ENCODE peak calls at places on chromosome 7, in six cellular contexts. One of them, this sample, is unnamed.

GRCh38 chr7:69656890-69657289 is 58.6 kb downstream of the AUTS2 start:
- DNase-seq in lung: no peak
- DNase-seq in aorta: no peak
- DNase-seq in GM23338: no peak
- DNase-seq in heart right ventricle: peak; percentile 74
- DNase-seq in fibroblast of lung: peak; percentile 51
- DNase-seq in this sample: no peak

GRCh38 chr7:148809856-148810255 is 74.2 kb downstream of the EZH2 start:
- DNase-seq in lung: no peak
- DNase-seq in fibroblast of lung: no peak
- DNase-seq in aorta: no peak
- DNase-seq in GM23338: peak; percentile 44
- DNase-seq in heart right ventricle: no peak
- DNase-seq in this sample: no peak

GRCh38 chr7:94700926-94701554 is 45.1 kb upstream of the SGCE start:
- DNase-seq in lung: no peak
- DNase-seq in heart right ventricle: no peak
- DNase-seq in aorta: no peak
- DNase-seq in GM23338: no peak
- DNase-seq in fibroblast of lung: no peak
- DNase-seq in this sample: no peak

GRCh38 chr7:123974326-123974908 is 49.4 kb downstream of the SPAM1 start:
- DNase-seq in heart right ventricle: no peak
- DNase-seq in aorta: no peak
- DNase-seq in fibroblast of lung: no peak
- DNase-seq in lung: no peak
- DNase-seq in GM23338: no peak
- DNase-seq in this sample: no peak

GRCh38 chr7:117012284-117013174 is 59.2 kb downstream of the ST7 start:
- DNase-seq in GM23338: peak; percentile 70
- DNase-seq in lung: no peak
- DNase-seq in heart right ventricle: no peak
- DNase-seq in aorta: no peak
- DNase-seq in fibroblast of lung: peak; percentile 36
- DNase-seq in this sample: peak; percentile 14

GRCh38 chr7:121411597-121411979 is 15.5 kb upstream of the FAM3C start:
- DNase-seq in GM23338: no peak
- DNase-seq in lung: no peak
- DNase-seq in fibroblast of lung: no peak
- DNase-seq in aorta: no peak
- DNase-seq in heart right ventricle: no peak
- DNase-seq in this sample: no peak

GRCh38 chr7:8442814-8443304 is 9.4 kb downstream of the NXPH1 start:
- DNase-seq in GM23338: peak; percentile 94
- DNase-seq in lung: peak; percentile 43
- DNase-seq in aorta: peak; percentile 61
- DNase-seq in fibroblast of lung: peak; percentile 33
- DNase-seq in heart right ventricle: peak; percentile 39
- DNase-seq in this sample: no peak

GRCh38 chr7:157754416-157754790 is 417.6 kb downstream of the DNAJB6 start:
- DNase-seq in GM23338: no peak
- DNase-seq in aorta: peak; percentile 39
- DNase-seq in heart right ventricle: no peak
- DNase-seq in fibroblast of lung: no peak
- DNase-seq in lung: no peak
- DNase-seq in this sample: no peak

GRCh38 chr7:76262683-76263402 is 39.6 kb upstream of the HSPB1 start:
- DNase-seq in GM23338: peak; percentile 93
- DNase-seq in heart right ventricle: peak; percentile 49
- DNase-seq in fibroblast of lung: peak; percentile 47
- DNase-seq in lung: peak; percentile 53
- DNase-seq in aorta: no peak
- DNase-seq in this sample: peak; percentile 48

GRCh38 chr7:157009170-157009777 is 1.2 kb downstream of the MNX1 start:
- DNase-seq in heart right ventricle: no peak
- DNase-seq in GM23338: no peak
- DNase-seq in lung: no peak
- DNase-seq in fibroblast of lung: no peak
- DNase-seq in aorta: no peak
- DNase-seq in this sample: peak; percentile 85

GRCh38 chr7:18087031-18087686 is 59.5 kb upstream of the PRPS1L1 start:
- DNase-seq in lung: no peak
- DNase-seq in fibroblast of lung: peak; percentile 25
- DNase-seq in GM23338: peak; percentile 64
- DNase-seq in aorta: no peak
- DNase-seq in heart right ventricle: no peak
- DNase-seq in this sample: no peak

GRCh38 chr7:50119815-50120637 is 27.0 kb upstream of the ZPBP start:
- DNase-seq in lung: no peak
- DNase-seq in aorta: no peak
- DNase-seq in heart right ventricle: no peak
- DNase-seq in fibroblast of lung: no peak
- DNase-seq in GM23338: peak; percentile 75
- DNase-seq in this sample: no peak

GRCh38 chr7:37982423-37982822 is 62.0 kb downstream of the EPDR1 start:
- DNase-seq in heart right ventricle: no peak
- DNase-seq in GM23338: no peak
- DNase-seq in lung: peak; percentile 43
- DNase-seq in aorta: peak; percentile 53
- DNase-seq in fibroblast of lung: peak; percentile 64
- DNase-seq in this sample: no peak

GRCh38 chr7:147567043-147567442 is 1023.5 kb upstream of the C7orf33 start:
- DNase-seq in lung: no peak
- DNase-seq in fibroblast of lung: no peak
- DNase-seq in heart right ventricle: no peak
- DNase-seq in aorta: no peak
- DNase-seq in GM23338: no peak
- DNase-seq in this sample: no peak

GRCh38 chr7:81886211-81886764 is 116.4 kb upstream of the HGF start:
- DNase-seq in fibroblast of lung: peak; percentile 11
- DNase-seq in GM23338: no peak
- DNase-seq in heart right ventricle: no peak
- DNase-seq in lung: no peak
- DNase-seq in aorta: no peak
- DNase-seq in this sample: no peak
- H3K4me1 ChIP-seq in fibroblast of lung: no peaks in the 10 kb centered on the region
- H3K4me1 ChIP-seq in GM23338: no peaks in the 10 kb centered on the region
- H3K4me1 ChIP-seq in heart right ventricle: peaks cover 11% of the 10 kb centered on the region
- H3K4me1 ChIP-seq in lung: no peaks in the 10 kb centered on the region
- H3K4me1 ChIP-seq in aorta: no peaks in the 10 kb centered on the region
- H3K4me1 ChIP-seq in this sample: no peaks in the 10 kb centered on the region

GRCh38 chr7:79290841-79291497 is 162.5 kb downstream of the MAGI2 start:
- DNase-seq in lung: no peak
- DNase-seq in fibroblast of lung: peak; percentile 66
- DNase-seq in GM23338: no peak
- DNase-seq in heart right ventricle: no peak
- DNase-seq in aorta: no peak
- DNase-seq in this sample: no peak

GRCh38 chr7:79296553-79297320 is 156.7 kb downstream of the MAGI2 start:
- DNase-seq in aorta: no peak
- DNase-seq in fibroblast of lung: no peak
- DNase-seq in heart right ventricle: no peak
- DNase-seq in GM23338: no peak
- DNase-seq in lung: no peak
- DNase-seq in this sample: no peak

GRCh38 chr7:79291498-79291865 is 162.0 kb downstream of the MAGI2 start:
- DNase-seq in aorta: no peak
- DNase-seq in heart right ventricle: no peak
- DNase-seq in fibroblast of lung: no peak
- DNase-seq in lung: no peak
- DNase-seq in GM23338: no peak
- DNase-seq in this sample: no peak

GRCh38 chr7:79292834-79293233 is 160.6 kb downstream of the MAGI2 start:
- DNase-seq in GM23338: no peak
- DNase-seq in fibroblast of lung: no peak
- DNase-seq in heart right ventricle: no peak
- DNase-seq in aorta: no peak
- DNase-seq in lung: no peak
- DNase-seq in this sample: no peak

GRCh38 chr7:79293655-79294142 is 159.8 kb downstream of the MAGI2 start:
- DNase-seq in heart right ventricle: no peak
- DNase-seq in fibroblast of lung: peak; percentile 80
- DNase-seq in lung: peak; percentile 60
- DNase-seq in aorta: no peak
- DNase-seq in GM23338: no peak
- DNase-seq in this sample: no peak
- H3K27ac ChIP-seq in heart right ventricle: no peak overlapping the region
- H3K27ac ChIP-seq in fibroblast of lung: no peak overlapping the region
- H3K27ac ChIP-seq in lung: no peak overlapping the region
- H3K27ac ChIP-seq in aorta: no peak overlapping the region
- H3K27ac ChIP-seq in GM23338: no peak overlapping the region
- H3K27ac ChIP-seq in this sample: no peak overlapping the region

DNA sequence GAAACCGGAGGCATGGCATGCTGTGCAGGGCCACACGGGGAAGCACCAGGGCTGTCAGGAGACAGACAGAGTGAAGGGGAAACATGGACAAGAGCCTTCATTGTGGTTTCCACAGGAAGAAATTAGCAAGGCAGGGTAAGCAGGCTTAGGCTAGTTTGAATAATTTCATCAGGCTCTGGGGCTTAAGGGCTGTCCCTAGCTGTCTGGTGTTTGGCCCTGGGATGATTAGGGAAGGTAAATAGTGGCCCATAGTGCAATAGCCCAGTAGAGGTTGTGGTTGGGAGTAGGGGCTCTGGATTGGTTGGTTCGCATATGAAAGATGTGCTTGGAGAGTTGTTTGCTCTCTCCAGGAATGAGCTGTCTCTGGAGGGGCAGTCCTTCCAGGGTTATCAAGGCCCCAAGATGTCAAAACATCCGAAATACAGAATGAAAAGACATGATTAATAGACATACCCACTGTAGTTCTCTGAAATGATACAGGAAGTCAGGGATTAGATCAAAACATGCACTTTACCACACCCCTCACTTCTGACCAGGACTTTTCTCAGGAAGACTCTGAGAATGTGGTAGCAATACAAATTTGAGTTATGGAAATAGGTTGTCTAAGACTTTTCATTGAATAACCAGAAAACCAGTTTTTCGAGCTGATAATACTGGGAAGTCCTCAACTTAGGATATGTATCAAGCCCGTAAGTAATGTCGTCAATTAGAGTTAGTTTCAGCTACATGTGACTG is 224.9 kb upstream of the NFE2L3 start:
- DNase-seq in GM23338: no peak
- DNase-seq in lung: no peak
- DNase-seq in heart right ventricle: no peak
- DNase-seq in aorta: no peak
- DNase-seq in fibroblast of lung: no peak
- DNase-seq in this sample: no peak
- H3K4me1 ChIP-seq in GM23338: peaks cover 5% of the 10 kb centered on the region
- H3K4me1 ChIP-seq in lung: no peaks in the 10 kb centered on the region
- H3K4me1 ChIP-seq in heart right ventricle: no peaks in the 10 kb centered on the region
- H3K4me1 ChIP-seq in aorta: no peaks in the 10 kb centered on the region
- H3K4me1 ChIP-seq in fibroblast of lung: no peaks in the 10 kb centered on the region
- H3K4me1 ChIP-seq in this sample: no peaks in the 10 kb centered on the region

GRCh38 chr7:45891462-45892402 is 3.4 kb downstream of the IGFBP1 start:
- DNase-seq in aorta: no peak
- DNase-seq in lung: no peak
- DNase-seq in heart right ventricle: no peak
- DNase-seq in GM23338: no peak
- DNase-seq in fibroblast of lung: no peak
- DNase-seq in this sample: no peak

GRCh38 chr7:45890902-45891461 is 2.7 kb downstream of the IGFBP1 start:
- DNase-seq in lung: no peak
- DNase-seq in fibroblast of lung: peak; percentile 33
- DNase-seq in GM23338: peak; percentile 70
- DNase-seq in heart right ventricle: no peak
- DNase-seq in aorta: no peak
- DNase-seq in this sample: peak; percentile 31

GRCh38 chr7:45889367-45890067 is 1.2 kb downstream of the IGFBP1 start:
- DNase-seq in lung: no peak
- DNase-seq in aorta: no peak
- DNase-seq in GM23338: peak; percentile 36
- DNase-seq in fibroblast of lung: no peak
- DNase-seq in heart right ventricle: no peak
- DNase-seq in this sample: no peak

GRCh38 chr7:45888993-45889366 is 692 bp downstream of the IGFBP1 start:
- DNase-seq in aorta: no peak
- DNase-seq in lung: no peak
- DNase-seq in GM23338: peak; percentile 45
- DNase-seq in heart right ventricle: no peak
- DNase-seq in fibroblast of lung: no peak
- DNase-seq in this sample: no peak

DNA sequence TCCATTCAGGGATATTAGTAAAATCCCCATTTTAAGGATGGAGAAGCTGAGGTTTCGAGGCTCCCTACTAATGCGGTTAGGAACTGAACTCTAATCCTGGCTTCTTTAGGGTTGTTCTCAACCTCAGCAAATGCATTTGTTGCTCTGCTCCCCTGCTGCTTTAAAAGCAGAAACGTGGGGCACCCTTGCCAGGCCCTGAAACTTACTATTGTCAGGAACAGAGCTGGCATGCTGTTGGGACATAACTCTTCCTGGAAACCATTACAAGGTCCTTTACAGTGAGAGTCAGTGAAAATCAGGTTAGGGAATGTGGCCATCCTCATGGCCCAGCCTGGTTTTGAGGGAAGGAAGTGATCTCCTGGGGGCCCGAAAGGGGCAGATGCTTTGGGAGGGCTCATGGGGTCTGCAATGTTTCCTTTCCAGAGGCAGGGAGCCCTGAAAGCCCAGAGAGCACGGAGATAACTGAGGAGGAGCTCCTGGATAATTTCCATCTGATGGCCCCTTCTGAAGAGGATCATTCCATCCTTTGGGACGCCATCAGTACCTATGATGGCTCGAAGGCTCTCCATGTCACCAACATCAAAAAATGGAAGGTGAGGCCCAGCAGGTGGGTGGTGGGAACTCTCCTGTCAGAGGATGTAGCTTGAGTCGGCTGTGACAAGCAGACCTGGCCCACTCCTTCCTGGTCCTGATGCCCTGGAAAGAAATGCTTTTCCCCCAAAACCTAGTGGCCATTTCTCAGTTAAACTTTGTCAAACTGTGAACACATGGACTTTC is 2.0 kb downstream of the IGFBP1 start:
- DNase-seq in heart right ventricle: no peak
- DNase-seq in aorta: no peak
- DNase-seq in GM23338: no peak
- DNase-seq in fibroblast of lung: no peak
- DNase-seq in lung: no peak
- DNase-seq in this sample: no peak
- H3K27ac ChIP-seq in heart right ventricle: no peak overlapping the region
- H3K27ac ChIP-seq in aorta: no peak overlapping the region
- H3K27ac ChIP-seq in GM23338: no peak overlapping the region
- H3K27ac ChIP-seq in fibroblast of lung: no peak overlapping the region
- H3K27ac ChIP-seq in lung: no peak overlapping the region
- H3K27ac ChIP-seq in this sample: no peak overlapping the region

GRCh38 chr7:141562972-141563371 is 11.8 kb downstream of the AGK start:
- DNase-seq in GM23338: no peak
- DNase-seq in fibroblast of lung: peak; percentile 37
- DNase-seq in heart right ventricle: no peak
- DNase-seq in lung: no peak
- DNase-seq in aorta: no peak
- DNase-seq in this sample: no peak
- H3K4me1 ChIP-seq in GM23338: peaks cover 3% of the 10 kb centered on the region
- H3K4me1 ChIP-seq in fibroblast of lung: no peaks in the 10 kb centered on the region
- H3K4me1 ChIP-seq in heart right ventricle: peaks cover 24% of the 10 kb centered on the region
- H3K4me1 ChIP-seq in lung: peaks cover 3% of the 10 kb centered on the region
- H3K4me1 ChIP-seq in aorta: no peaks in the 10 kb centered on the region
- H3K4me1 ChIP-seq in this sample: no peaks in the 10 kb centered on the region